ENCODE peak calls at places on chromosome 15, in ten cellular contexts. B is globus pallidus; V is fibroblast of the aortic adventitia; R is mucosa of gallbladder; I is stimulated activated effector memory CD8-positive, alpha-beta T cell treated with anti-CD3 and anti-CD28 coated beads, Interleukin-12 subunit alpha, Interleukin-12 subunit beta, amount 100 ng/mL, for 72 hours; Q is stimulated activated CD8-positive, alpha-beta memory T cell treated with anti-CD3 and anti-CD28 coated beads, Interleukin-4, amount 100 ng/mL, for 4 hours; W is progenitor cell of endocrine pancreas; N is neural progenitor cell; S is heart right ventricle; K is NCI-H524. D is an unnamed sample.

GRCh38 chr15:39468828-39469227 is 112.1 kb upstream of the THBS1 start:
- DNase-seq in B (no peak), R (no peak), N (no peak), I (no peak), S (no peak), K (no peak), V (no peak), Q (no peak), W (no peak), D (no peak)

GRCh38 chr15:74889390-74889881 is 406 bp upstream of the MPI start:
- DNase-seq in K (no peak), V (peak; percentile 37), R (no peak), N (peak; percentile 51), W (no peak), S (peak; percentile 40), I (no peak), B (no peak), Q (no peak), D (peak; percentile 69)

GRCh38 chr15:69903476-69904295 is 194.0 kb downstream of the TLE3 start:
- DNase-seq in I (no peak), S (no peak), B (no peak), W (no peak), Q (no peak), N (no peak), R (no peak), V (peak; percentile 31), K (no peak), D (no peak)

GRCh38 chr15:40217166-40217785 is 21.6 kb upstream of the PAK6 start:
- DNase-seq in Q (no peak), W (peak; percentile 36), K (peak; percentile 53), N (peak; percentile 82), B (peak; percentile 74), I (no peak), V (peak; percentile 82), S (no peak), R (peak; percentile 70), D (peak; percentile 64)

GRCh38 chr15:68430471-68431036 is 1.4 kb downstream of the ITGA11 start:
- DNase-seq in Q (no peak), S (no peak), N (no peak), W (no peak), V (no peak), K (no peak), B (no peak), I (no peak), R (no peak), D (no peak)

GRCh38 chr15:68385240-68385561 is 46.8 kb downstream of the ITGA11 start:
- DNase-seq in V (no peak), B (no peak), W (no peak), Q (no peak), N (no peak), S (no peak), K (no peak), R (peak; percentile 8), I (no peak), D (no peak)

GRCh38 chr15:62068071-62068786 is 1.5 kb downstream of the C2CD4A start:
- DNase-seq in B (no peak), R (peak; percentile 30), N (peak; percentile 80), S (peak; percentile 61), V (peak; percentile 13), K (no peak), Q (no peak), I (peak; percentile 36), W (peak; percentile 47), D (peak; percentile 34)

GRCh38 chr15:80619677-80620076 is 75.4 kb upstream of the ABHD17C start:
- DNase-seq in W (no peak), R (no peak), B (no peak), Q (no peak), V (peak; percentile 76), S (no peak), K (no peak), I (no peak), N (peak; percentile 9), D (no peak)

GRCh38 chr15:73870700-73871408 is 2.5 kb upstream of the TBC1D21 start:
- DNase-seq in N (no peak), I (no peak), Q (no peak), K (no peak), W (no peak), R (peak; percentile 48), S (peak; percentile 80), V (peak; percentile 86), B (no peak), D (no peak)

GRCh38 chr15:101063891-101064794 is 145.0 kb downstream of the LRRK1 start:
- DNase-seq in N (no peak), R (no peak), I (no peak), S (peak; percentile 69), K (no peak), B (peak; percentile 54), V (peak; percentile 39), W (no peak), Q (no peak), D (no peak)

GRCh38 chr15:40118473-40118872 is 9.8 kb upstream of the BMF start:
- DNase-seq in B (no peak), W (no peak), I (no peak), R (no peak), Q (no peak), K (no peak), V (peak; percentile 27), S (no peak), N (no peak), D (no peak)

GRCh38 chr15:98866503-98866902 is 141.1 kb downstream of the PGPEP1L start:
- DNase-seq in S (no peak), K (no peak), R (no peak), W (no peak), B (no peak), I (no peak), V (peak; percentile 79), Q (no peak), N (no peak), D (no peak)

GRCh38 chr15:56040081-56041035 is 46.9 kb upstream of the NEDD4 start:
- DNase-seq in W (no peak), Q (no peak), V (peak; percentile 98), S (peak; percentile 13), N (peak; percentile 20), R (peak; percentile 84), B (no peak), I (no peak), K (peak; percentile 30), D (no peak)

GRCh38 chr15:74427607-74428441 is 5.9 kb downstream of the SEMA7A start:
- DNase-seq in B (no peak), N (no peak), V (no peak), W (no peak), K (no peak), I (no peak), S (no peak), Q (no peak), R (no peak), D (peak; percentile 8)

GRCh38 chr15:64045774-64046346 is 425 bp downstream of the DAPK2 start:
- DNase-seq in Q (no peak), S (peak; percentile 58), I (peak; percentile 15), W (peak; percentile 13), V (no peak), K (no peak), B (peak; percentile 42), R (no peak), N (no peak), D (no peak)

GRCh38 chr15:43799209-43799944 is 643 bp downstream of the SERINC4 start:
- DNase-seq in K (peak; percentile 84), R (no peak), V (no peak), W (no peak), N (no peak), S (no peak), I (no peak), Q (no peak), B (no peak), D (no peak)

GRCh38 chr15:70014860-70015490 is 82.7 kb downstream of the TLE3 start:
- DNase-seq in N (peak; percentile 63), Q (no peak), K (no peak), W (no peak), R (no peak), V (no peak), B (no peak), S (no peak), I (no peak), D (no peak)

GRCh38 chr15:79923068-79923514 is 26.3 kb upstream of the MTHFS start:
- DNase-seq in S (peak; percentile 70), V (peak; percentile 22), W (peak; percentile 30), B (peak; percentile 26), N (peak; percentile 78), Q (peak; percentile 58), I (peak; percentile 46), R (peak; percentile 56), K (peak; percentile 53), D (peak; percentile 85)

GRCh38 chr15:63763476-63764123 is 70.1 kb downstream of the HERC1 start:
- DNase-seq in R (no peak), K (no peak), I (no peak), S (no peak), Q (no peak), V (no peak), N (no peak), B (no peak), W (no peak), D (no peak)

GRCh38 chr15:58699769-58700168 is 49.7 kb downstream of the ADAM10 start:
- DNase-seq in I (no peak), W (no peak), S (no peak), R (no peak), B (no peak), Q (no peak), K (no peak), N (no peak), V (no peak), D (no peak)

GRCh38 chr15:83659011-83659811 is 5.3 kb downstream of the ADAMTSL3 start:
- DNase-seq in S (peak; percentile 26), Q (no peak), I (no peak), V (no peak), N (no peak), R (peak; percentile 39), W (no peak), K (no peak), B (no peak), D (no peak)

GRCh38 chr15:40984963-40985362 is 31.7 kb downstream of the CHAC1 start:
- DNase-seq in K (no peak), W (no peak), Q (no peak), N (no peak), I (no peak), V (peak; percentile 69), B (no peak), R (no peak), S (no peak), D (no peak)

GRCh38 chr15:101060576-101061551 is 141.7 kb downstream of the LRRK1 start:
- DNase-seq in S (no peak), B (no peak), Q (no peak), K (no peak), V (no peak), R (no peak), N (no peak), I (no peak), W (no peak), D (no peak)

GRCh38 chr15:27820232-27820631 is 278.9 kb downstream of the OCA2 start:
- DNase-seq in Q (no peak), R (no peak), N (no peak), B (no peak), V (no peak), I (no peak), W (no peak), K (no peak), S (no peak), D (no peak)

GRCh38 chr15:70266412-70267089 is 168.8 kb upstream of the TLE3 start:
- DNase-seq in Q (no peak), N (no peak), I (no peak), R (peak; percentile 78), K (no peak), W (no peak), B (peak; percentile 72), S (peak; percentile 71), V (peak; percentile 44), D (no peak)

GRCh38 chr15:71186267-71186666 is 71.0 kb downstream of the THSD4 start:
- DNase-seq in W (no peak), S (peak; percentile 40), I (no peak), R (no peak), Q (no peak), N (no peak), V (no peak), B (no peak), K (peak; percentile 98), D (no peak)

GRCh38 chr15:23686466-23687142 is 501 bp downstream of the NDN start:
- DNase-seq in V (peak; percentile 0), I (no peak), S (peak; percentile 10), B (no peak), R (no peak), Q (no peak), W (peak; percentile 11), N (peak; percentile 51), K (no peak), D (no peak)

GRCh38 chr15:41283653-41284424 is 48.6 kb downstream of the OIP5 start:
- DNase-seq in I (peak; percentile 97), B (peak; percentile 99), R (peak; percentile 99), K (peak; percentile 99), V (peak; percentile 100), N (peak; percentile 99), Q (peak; percentile 97), W (peak; percentile 97), S (peak; percentile 96), D (peak; percentile 99)

D was measured in K562.